ENCODE peak calls at places on chromosomes 1 and 21, in eight cellular contexts. J is Peyer's patch; Q is AG04450; U is HCEC 1CT; S is activated CD4-positive, alpha-beta T cell treated with anti-CD3 and anti-CD28 coated beads, Interleukin-2, amount 50 U/mL, for 4 hours; F is AG09309; X is keratinocyte; T is amygdala. K is an unnamed sample.

GRCh38 chr1:94039514-94039870 is 81.5 kb downstream of the ABCA4 start:
- DNase-seq in Q (no peak), F (no peak), T (peak), U (peak), S (peak), X (peak), J (peak), K (peak)

GRCh38 chr1:41578712-41579335 is 94.3 kb upstream of the EDN2 start:
- DNase-seq in T (no peak), S (no peak), F (no peak), J (no peak), Q (no peak), X (no peak), U (peak), K (no peak)

GRCh38 chr1:92476071-92476607 is 10.6 kb downstream of the GFI1 start:
- DNase-seq in X (no peak), F (no peak), Q (no peak), U (no peak), J (no peak), S (peak), T (no peak), K (no peak)

GRCh38 chr21:35395728-35396127 is 346.6 kb upstream of the RUNX1 start:
- DNase-seq in J (no peak), X (peak), T (no peak), U (peak), S (no peak), F (no peak), Q (no peak), K (no peak)

GRCh38 chr21:43884012-43884860 is 19.2 kb downstream of the AGPAT3 start:
- DNase-seq in X (no peak), F (no peak), Q (no peak), J (peak), T (no peak), S (peak), U (no peak), K (no peak)

GRCh38 chr1:212561501-212561931 is 47.0 kb upstream of the ATF3 start:
- DNase-seq in J (no peak), F (no peak), Q (no peak), S (no peak), U (peak), X (no peak), T (no peak), K (no peak)

GRCh38 chr21:45934071-45934470 is 47.5 kb upstream of the COL6A1 start:
- DNase-seq in Q (no peak), J (no peak), S (no peak), T (no peak), F (no peak), X (no peak), U (no peak), K (no peak)

GRCh38 chr1:8197493-8198282 is 120.2 kb upstream of the SLC45A1 start:
- DNase-seq in Q (peak), S (no peak), F (peak), J (peak), T (no peak), U (peak), X (peak), K (no peak)

GRCh38 chr1:18748435-18748834 is 111.0 kb downstream of the TAS1R2 start:
- DNase-seq in X (no peak), S (no peak), U (no peak), Q (no peak), F (no peak), T (no peak), J (no peak), K (no peak)

GRCh38 chr1:201385299-201385891 is 7.9 kb upstream of the TNNT2 start:
- DNase-seq in Q (no peak), X (no peak), T (peak), U (peak), F (no peak), J (peak), S (no peak), K (no peak)

GRCh38 chr1:221117548-221117951 is 238.3 kb downstream of the HLX start:
- DNase-seq in Q (peak), X (no peak), J (no peak), S (no peak), U (peak), T (no peak), F (peak), K (no peak)

GRCh38 chr21:26844258-26845065 is 747 bp downstream of the ADAMTS1 start:
- DNase-seq in X (no peak), F (no peak), T (peak), J (no peak), Q (no peak), S (no peak), U (peak), K (no peak)

GRCh38 chr1:164141717-164142268 is 417.2 kb upstream of the PBX1 start:
- DNase-seq in Q (no peak), F (no peak), U (no peak), J (no peak), X (no peak), T (no peak), S (no peak), K (peak)

GRCh38 chr1:181189691-181190361 is 101.3 kb downstream of the IER5 start:
- DNase-seq in S (peak), X (peak), U (peak), F (no peak), Q (no peak), T (peak), J (peak), K (peak)

GRCh38 chr1:170586942-170587593 is 55.1 kb downstream of the GORAB start:
- DNase-seq in J (no peak), T (no peak), F (peak), Q (peak), X (no peak), S (no peak), U (peak), K (no peak)

GRCh38 chr1:235399661-235400060 is 32.4 kb downstream of the TBCE start:
- DNase-seq in U (no peak), S (no peak), X (no peak), J (no peak), T (no peak), F (no peak), Q (no peak), K (no peak)

GRCh38 chr21:41141031-41141457 is 26.9 kb upstream of the BACE2 start:
- DNase-seq in X (peak), F (peak), J (no peak), Q (no peak), U (no peak), T (no peak), S (no peak), K (no peak)

GRCh38 chr1:229835226-229835625 is 209.2 kb downstream of the URB2 start:
- DNase-seq in S (no peak), F (no peak), U (no peak), X (no peak), J (no peak), Q (no peak), T (no peak), K (no peak)

GRCh38 chr1:109274533-109275476 is 8.1 kb downstream of the PSRC1 start:
- DNase-seq in J (peak), S (no peak), X (peak), U (peak), F (no peak), T (peak), Q (no peak), K (peak)

GRCh38 chr21:38261851-38262250 is 5.1 kb downstream of the KCNJ15 start:
- DNase-seq in S (no peak), U (no peak), F (no peak), J (no peak), Q (no peak), T (no peak), X (no peak), K (no peak)

GRCh38 chr1:226678701-226679100 is 60.4 kb downstream of the ITPKB start:
- DNase-seq in T (no peak), J (no peak), U (no peak), F (no peak), Q (no peak), S (no peak), X (no peak), K (no peak)

GRCh38 chr1:110370827-110371226 is 20.0 kb downstream of the SLC16A4 start:
- DNase-seq in T (no peak), U (peak), Q (no peak), J (no peak), F (peak), X (no peak), S (no peak), K (no peak)

GRCh38 chr1:116116040-116116439 is 4.8 kb downstream of the MAB21L3 start:
- DNase-seq in S (no peak), Q (no peak), U (no peak), F (no peak), X (no peak), T (no peak), J (no peak), K (no peak)

GRCh38 chr1:44677201-44677520 is 2.6 kb downstream of the ARMH1 start:
- DNase-seq in S (no peak), X (no peak), Q (no peak), J (no peak), F (no peak), T (no peak), U (peak), K (no peak)

GRCh38 chr1:159581422-159581821 is 6.2 kb upstream of the APCS start:
- DNase-seq in Q (no peak), T (no peak), S (no peak), X (no peak), U (peak), J (no peak), F (no peak), K (no peak)

GRCh38 chr1:115413208-115413607 is 75.2 kb upstream of the NGF start:
- DNase-seq in T (no peak), F (no peak), Q (no peak), U (no peak), X (no peak), S (no peak), J (no peak), K (no peak)

GRCh38 chr1:38190978-38191377 is 144.4 kb upstream of the POU3F1 start:
- DNase-seq in S (no peak), J (no peak), T (no peak), X (no peak), U (no peak), Q (no peak), F (no peak), K (no peak)

GRCh38 chr1:101290922-101291561 is 54.2 kb downstream of the S1PR1 start:
- DNase-seq in S (no peak), F (no peak), Q (no peak), T (no peak), J (no peak), U (no peak), X (no peak), K (no peak)

GRCh38 chr1:80050085-80050484 is 1043.6 kb upstream of the ADGRL4 start:
- DNase-seq in Q (no peak), X (no peak), T (no peak), F (no peak), J (no peak), S (no peak), U (no peak), K (no peak)

GRCh38 chr1:3405974-3406867 is 48.2 kb upstream of the ARHGEF16 start:
- DNase-seq in Q (no peak), X (no peak), S (no peak), F (no peak), J (no peak), U (no peak), T (no peak), K (no peak)

GRCh38 chr1:8082945-8083344 is 56.8 kb upstream of the ERRFI1 start:
- DNase-seq in F (peak), Q (no peak), T (no peak), U (peak), J (no peak), S (no peak), X (no peak), K (no peak)

GRCh38 chr21:38878394-38879179 is 72.9 kb downstream of the ETS2 start:
- DNase-seq in U (no peak), T (no peak), F (no peak), X (no peak), Q (no peak), J (no peak), S (no peak), K (peak)

GRCh38 chr1:17674707-17675505 is 80.2 kb upstream of the ACTL8 start:
- DNase-seq in X (no peak), U (no peak), Q (no peak), F (no peak), S (no peak), T (no peak), J (no peak), K (no peak)

GRCh38 chr1:21042920-21043605 is 133.6 kb downstream of the EIF4G3 start:
- DNase-seq in X (no peak), S (no peak), T (no peak), J (no peak), F (peak), Q (peak), U (no peak), K (no peak)

GRCh38 chr1:173409613-173410012 is 67.5 kb upstream of the PRDX6 start:
- DNase-seq in S (no peak), Q (no peak), J (no peak), T (peak), F (no peak), X (no peak), U (peak), K (no peak)

K was measured in NCI-H2227 treated with DMSO at 0.1 percent for 48 hours.